ENCODE peak calls at places on chromosomes 4 and X, in five cellular contexts. X is upper lobe of right lung, M is uterus, R is A549, P is neural progenitor cell. S is an unnamed sample.
A peak's percentile ranks its signal among the peaks of the same experiment; 100 is the strongest.

GRCh38 chr4:73615613-73616012 is 4.6 kb downstream of the RASSF6 start:
- DNase-seq in P (peak; percentile 58), R (no peak), X (no peak), M (no peak), S (no peak)

GRCh38 chr4:183751081-183751480 is 92.0 kb downstream of the TRAPPC11 start:
- DNase-seq in M (no peak), R (no peak), P (no peak), X (no peak), S (no peak)

GRCh38 chrX:9291666-9292065 is 173.2 kb upstream of the TBL1X start:
- DNase-seq in R (no peak), X (no peak), P (peak; percentile 77), M (no peak), S (no peak)

GRCh38 chrX:74902806-74903205 is 22.4 kb downstream of the NEXMIF start:
- DNase-seq in P (no peak), M (no peak), R (no peak), X (no peak), S (no peak)

GRCh38 chrX:149145845-149146285 is 359.2 kb downstream of the IDS start:
- DNase-seq in M (no peak), P (no peak), R (no peak), X (no peak), S (no peak)

GRCh38 chrX:2445662-2446623 is 54.8 kb downstream of the DHRSX start:
- DNase-seq in R (no peak), P (no peak), X (peak; percentile 13), M (no peak), S (no peak)

GRCh38 chrX:12210921-12211320 is 72.6 kb downstream of the FRMPD4 start:
- DNase-seq in P (no peak), M (no peak), X (no peak), R (no peak), S (no peak)

GRCh38 chr4:115219315-115219840 is 106.0 kb upstream of the NDST4 start:
- DNase-seq in X (no peak), M (no peak), P (no peak), R (no peak), S (no peak)

GRCh38 chr4:55393461-55394320 is 2.1 kb upstream of the TMEM165 start:
- DNase-seq in X (no peak), M (no peak), R (no peak), P (no peak), S (no peak)

GRCh38 chrX:70478521-70478920 is 33.9 kb downstream of the DLG3 start:
- DNase-seq in M (no peak), X (no peak), R (no peak), P (no peak), S (no peak)

GRCh38 chr4:19486400-19486799 is 765.3 kb upstream of the SLIT2 start:
- DNase-seq in P (peak; percentile 5), X (no peak), R (no peak), M (no peak), S (peak; percentile 7)

GRCh38 chr4:104488151-104488550 is 6.5 kb downstream of the CXXC4 start:
- DNase-seq in M (no peak), P (no peak), R (no peak), X (no peak), S (no peak)

GRCh38 chr4:176150283-176150682 is 45.1 kb downstream of the SPATA4 start:
- DNase-seq in X (no peak), R (no peak), M (no peak), P (no peak), S (no peak)

GRCh38 chrX:118420462-118420861 is 74.6 kb downstream of the WDR44 start:
- DNase-seq in X (no peak), R (no peak), P (no peak), M (no peak), S (peak; percentile 53)

GRCh38 chr4:39823193-39823592 is 125.3 kb downstream of the UBE2K start:
- DNase-seq in P (no peak), X (no peak), M (no peak), R (no peak), S (no peak)

GRCh38 chr4:138666366-138666765 is 349.2 kb upstream of the NOCT start:
- DNase-seq in P (no peak), X (no peak), M (no peak), R (no peak), S (no peak)

GRCh38 chr4:85200106-85200505 is 233.6 kb upstream of the WDFY3 start:
- DNase-seq in R (no peak), X (no peak), M (no peak), P (no peak), S (no peak)

GRCh38 chr4:4860803-4861591 is 1.5 kb downstream of the MSX1 start:
- DNase-seq in M (peak; percentile 49), P (peak; percentile 76), X (no peak), R (no peak), S (peak; percentile 55)

GRCh38 chrX:41526925-41527324 is 79.8 kb downstream of the NYX start:
- DNase-seq in X (no peak), P (no peak), R (peak; percentile 18), M (no peak), S (no peak)

GRCh38 chrX:148947399-148948025 is 447.1 kb downstream of the AFF2 start:
- DNase-seq in P (no peak), M (no peak), R (no peak), X (no peak), S (no peak)

GRCh38 chr4:14812101-14812500 is 190.2 kb upstream of the CPEB2 start:
- DNase-seq in R (no peak), X (no peak), P (no peak), M (no peak), S (no peak)

GRCh38 chr4:158169516-158169915 is 3.3 kb downstream of the GASK1B start:
- DNase-seq in P (no peak), R (no peak), X (no peak), M (no peak), S (no peak)

GRCh38 chr4:158172196-158172557 is 648 bp downstream of the GASK1B start:
- DNase-seq in X (no peak), M (no peak), P (no peak), R (no peak), S (no peak)

GRCh38 chr4:158171456-158171790 is 1.4 kb downstream of the GASK1B start:
- DNase-seq in R (no peak), P (no peak), M (no peak), X (no peak), S (no peak)

GRCh38 chr4:158169931-158170690 is 2.7 kb downstream of the GASK1B start:
- DNase-seq in X (no peak), M (no peak), P (no peak), R (no peak), S (no peak)

DNA sequence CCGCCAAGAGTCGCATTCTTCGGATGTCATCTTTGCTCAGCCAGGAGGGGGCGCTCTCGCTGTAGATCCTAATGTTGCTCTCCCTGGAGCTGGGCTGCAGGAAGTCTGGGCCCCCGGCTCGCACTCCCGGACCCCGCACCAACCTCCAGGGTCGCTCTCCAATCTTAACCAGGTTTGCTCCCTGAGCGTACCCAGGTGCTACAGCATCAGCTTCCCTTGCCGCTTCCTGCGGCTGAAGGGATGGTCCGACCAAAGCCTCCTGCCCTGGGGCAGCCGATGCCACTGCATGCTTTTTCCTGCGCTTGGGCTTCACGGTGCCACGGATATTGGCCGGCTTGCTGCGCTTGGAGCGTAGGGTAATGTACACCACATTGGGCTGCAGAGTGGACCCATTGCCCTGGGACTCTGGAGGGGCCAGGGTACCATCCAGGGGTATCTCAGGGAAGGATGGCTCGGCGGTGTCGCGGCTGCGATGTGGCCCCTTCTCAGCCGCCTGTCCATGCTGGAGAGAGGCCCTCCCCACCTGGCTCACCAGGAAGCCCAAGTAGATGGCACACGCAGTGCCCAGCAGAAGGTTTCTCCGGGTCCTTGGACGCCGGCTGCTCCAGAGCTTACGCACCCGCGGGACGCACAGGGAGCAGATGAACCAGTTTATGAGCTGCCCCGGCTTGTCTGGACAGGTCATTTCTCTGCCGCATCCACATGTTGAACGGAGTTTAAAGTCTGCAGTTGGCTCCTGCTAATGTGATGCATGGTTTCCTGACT is 2.0 kb downstream of the GASK1B start:
- DNase-seq in P (no peak), X (peak; percentile 78), R (no peak), M (peak; percentile 71), S (peak; percentile 87)
- TF ChIP-seq CTCF in P (peak; percentile 45), X (peak; percentile 58), R (peak; percentile 6), M (peak; percentile 72), S (peak; percentile 79)

DNA sequence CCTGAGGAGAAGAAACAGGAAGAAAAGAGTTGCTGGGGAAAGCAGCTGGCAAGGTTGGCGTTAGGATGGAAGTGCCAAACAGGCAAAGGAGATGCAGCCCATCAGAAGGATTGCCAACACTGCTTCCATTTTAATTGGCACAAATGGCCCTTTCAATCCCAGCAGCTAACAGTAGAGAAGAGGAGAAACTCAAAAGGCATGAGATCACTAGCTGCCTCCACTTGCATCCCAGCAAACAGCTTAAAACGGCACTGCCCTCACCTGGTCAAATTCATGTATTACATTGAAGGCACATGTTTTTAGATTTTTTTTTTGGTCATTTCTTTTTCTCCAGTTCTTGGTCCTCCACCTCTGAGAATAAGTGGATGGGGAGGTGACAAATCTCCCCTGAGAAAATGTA is 14.9 kb upstream of the LOC101059915 start:
- DNase-seq in P (peak; percentile 61), X (no peak), R (peak; percentile 39), M (no peak), S (peak; percentile 53)
- TF ChIP-seq CTCF in P (peak; percentile 66), X (peak; percentile 50), R (peak; percentile 55), M (peak; percentile 61), S (peak; percentile 67)

GRCh38 chr4:23717528-23718248 is 172.2 kb downstream of the PPARGC1A start:
- DNase-seq in X (no peak), R (peak; percentile 37), P (no peak), M (no peak), S (peak; percentile 12)

GRCh38 chr4:23720556-23720955 is 169.3 kb downstream of the PPARGC1A start:
- DNase-seq in R (no peak), P (no peak), M (no peak), X (no peak), S (no peak)

DNA sequence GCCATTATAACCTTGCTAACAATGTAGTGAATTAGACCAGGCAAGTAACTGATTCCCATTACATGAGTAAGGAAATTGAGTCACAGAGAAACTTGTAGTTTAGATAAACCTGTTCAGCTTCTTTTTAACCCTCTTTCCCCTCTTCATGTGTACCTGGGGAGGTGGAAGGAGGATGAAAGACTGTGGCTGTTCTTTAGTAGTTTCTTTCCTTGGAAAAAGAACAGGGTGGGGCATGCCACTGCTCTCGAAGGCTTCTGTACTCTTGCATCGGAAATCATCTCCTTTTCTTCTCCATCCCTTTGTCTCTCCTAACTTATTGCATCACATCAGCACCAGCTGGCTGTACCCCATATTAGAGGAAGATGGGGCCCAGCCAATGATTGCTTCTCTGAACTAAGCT is 171.4 kb downstream of the PPARGC1A start:
- DNase-seq in M (no peak), X (no peak), P (no peak), R (no peak), S (no peak)
- TF ChIP-seq CTCF in M (no peak), X (no peak), P (no peak), R (no peak), S (no peak)

GRCh38 chr4:53682908-53683307 is 91.6 kb upstream of the LNX1 start:
- DNase-seq in M (no peak), X (no peak), P (no peak), R (no peak), S (no peak)
- TF ChIP-seq CTCF in M (no peak), X (no peak), P (no peak), R (no peak), S (no peak)

DNA sequence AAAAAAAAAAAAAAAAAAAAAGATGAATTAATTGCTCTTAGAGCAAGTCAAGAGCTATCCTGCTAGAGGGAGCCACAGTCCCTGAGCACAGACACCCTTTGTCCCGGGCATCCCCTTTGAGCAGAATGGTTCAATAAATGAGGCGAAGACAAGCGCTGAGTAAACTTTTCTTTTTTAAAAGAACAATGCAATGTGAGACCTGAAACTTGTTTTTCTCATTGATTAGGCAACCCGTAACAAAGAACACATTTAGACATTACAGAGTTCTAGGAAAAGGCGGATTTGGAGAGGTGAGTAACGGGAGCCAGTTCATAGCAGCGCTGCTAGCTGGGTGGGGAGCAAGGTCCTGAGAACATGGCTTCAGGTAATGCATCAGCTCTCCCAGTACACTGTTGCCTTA is 46.1 kb downstream of the GRK4 start:
- DNase-seq in R (peak; percentile 11), X (no peak), P (peak; percentile 65), M (no peak), S (no peak)
- TF ChIP-seq CTCF in R (no peak), X (peak; percentile 20), P (peak; percentile 46), M (no peak), S (no peak)

S was measured in adrenal gland.